ENCODE peak calls at places on chromosomes 5 and 9, in five cellular contexts. R is NCI-H460, M is spleen, T is MCF 10A, O is EL. J is an unnamed sample.

GRCh38 chr5:131109540-131110255 is 55.4 kb downstream of the HINT1 start:
- DNase-seq in R (peak), M (no peak), T (peak), O (peak), J (peak)

GRCh38 chr9:126112135-126112720 is 214.4 kb upstream of the MVB12B start:
- DNase-seq in R (no peak), M (peak), T (no peak), O (no peak), J (no peak)

GRCh38 chr5:170184007-170184687 is 48.6 kb upstream of the C5orf58 start:
- DNase-seq in R (peak), M (peak), T (peak), O (peak), J (peak)

GRCh38 chr9:95017062-95017461 is 290.6 kb downstream of the AOPEP start:
- DNase-seq in R (no peak), M (no peak), T (peak), O (peak), J (no peak)

GRCh38 chr9:130845901-130846381 is 10.9 kb downstream of the ABL1 start:
- DNase-seq in R (peak), M (no peak), T (peak), O (peak), J (peak)

GRCh38 chr9:100020121-100020780 is 78.5 kb downstream of the ERP44 start:
- DNase-seq in R (no peak), M (no peak), T (no peak), O (peak), J (peak)

GRCh38 chr9:7394007-7394774 is 405.4 kb downstream of the DMAC1 start:
- DNase-seq in R (no peak), M (no peak), T (no peak), O (no peak), J (no peak)

GRCh38 chr5:136020383-136021015 is 8.3 kb upstream of the TGFBI start:
- DNase-seq in R (peak), M (no peak), T (peak), O (peak), J (no peak)

GRCh38 chr5:137572042-137572695 is 73.0 kb upstream of the SPOCK1 start:
- DNase-seq in R (no peak), M (no peak), T (no peak), O (peak), J (no peak)

GRCh38 chr5:5209101-5209500 is 69.0 kb downstream of the ADAMTS16 start:
- DNase-seq in R (no peak), M (no peak), T (peak), O (no peak), J (no peak)

GRCh38 chr5:151591144-151591819 is at the start of gene FAT2:
- DNase-seq in R (no peak), M (no peak), T (peak), O (no peak), J (peak)

GRCh38 chr5:79727722-79728355 is 38.2 kb downstream of the CMYA5 start:
- DNase-seq in R (no peak), M (no peak), T (no peak), O (peak), J (no peak)

GRCh38 chr5:178244566-178244965 is 12.0 kb upstream of the PHYKPL start:
- DNase-seq in R (no peak), M (no peak), T (no peak), O (no peak), J (peak)

GRCh38 chr9:121362813-121363585 is 7.1 kb downstream of the STOM start:
- DNase-seq in R (no peak), M (no peak), T (peak), O (peak), J (peak)

GRCh38 chr5:73946278-73946677 is 320.3 kb downstream of the ARHGEF28 start:
- DNase-seq in R (no peak), M (no peak), T (no peak), O (no peak), J (no peak)

J was measured in cardiac muscle cell.